ENCODE peak calls at places on chromosomes 5 and 9, in five cellular contexts. X is CD8-positive, alpha-beta memory T cell; T is cardiac muscle cell; B is lower lobe of right lung; S is AG10803. R is an unnamed sample.
A peak's percentile ranks its signal among the peaks of the same experiment; 100 is the strongest.

GRCh38 chr9:85713897-85714296 is 27.9 kb downstream of the AGTPBP1 start:
- DNase-seq in X (no peak), T (no peak), B (no peak), S (no peak), R (no peak)

GRCh38 chr5:133120156-133120750 is 68.4 kb downstream of the HSPA4 start:
- DNase-seq in T (no peak), X (no peak), B (no peak), S (no peak), R (no peak)

GRCh38 chr5:59003124-59003523 is 420.2 kb downstream of the RAB3C start:
- DNase-seq in T (no peak), X (no peak), S (no peak), B (no peak), R (no peak)

GRCh38 chr9:137436761-137437600 is 4.2 kb downstream of the ENTPD8 start:
- DNase-seq in X (no peak), B (peak; percentile 47), T (no peak), S (no peak), R (peak; percentile 46)

GRCh38 chr9:85949591-85950335 is 8.8 kb downstream of the NAA35 start:
- DNase-seq in X (no peak), B (no peak), S (no peak), T (no peak), R (no peak)

GRCh38 chr5:94376672-94377345 is 241.6 kb downstream of the KIAA0825 start:
- DNase-seq in B (peak; percentile 44), S (no peak), T (no peak), X (no peak), R (no peak)

GRCh38 chr5:116908537-116908936 is 333.9 kb upstream of the SEMA6A start:
- DNase-seq in T (no peak), B (no peak), S (no peak), X (no peak), R (no peak)

GRCh38 chr9:93268551-93269314 is 84.8 kb downstream of the WNK2 start:
- DNase-seq in X (no peak), B (peak; percentile 43), T (no peak), S (no peak), R (no peak)

GRCh38 chr9:103277240-103277639 is 282.1 kb downstream of the CYLC2 start:
- DNase-seq in B (no peak), X (no peak), S (no peak), T (no peak), R (no peak)

GRCh38 chr9:137409515-137409914 is 13.4 kb downstream of the EXD3 start:
- DNase-seq in S (no peak), B (no peak), T (no peak), X (no peak), R (no peak)

GRCh38 chr5:24633705-24634325 is 11.0 kb downstream of the CDH10 start:
- DNase-seq in X (no peak), B (no peak), S (peak; percentile 42), T (peak; percentile 63), R (no peak)

GRCh38 chr9:84862786-84863185 is 193.3 kb downstream of the NTRK2 start:
- DNase-seq in T (no peak), B (peak; percentile 43), X (no peak), S (peak; percentile 67), R (no peak)

GRCh38 chr9:91790912-91791311 is 159.1 kb downstream of the ROR2 start:
- DNase-seq in S (no peak), B (no peak), X (no peak), T (no peak), R (peak; percentile 9)

GRCh38 chr5:37889612-37890317 is 49.9 kb upstream of the GDNF start:
- DNase-seq in S (peak; percentile 82), T (no peak), B (no peak), X (no peak), R (no peak)

GRCh38 chr5:98794414-98795080 is 21.1 kb downstream of the RGMB start:
- DNase-seq in S (no peak), X (no peak), B (no peak), T (no peak), R (no peak)

GRCh38 chr5:43202380-43202779 is 10.4 kb downstream of the NIM1K start:
- DNase-seq in T (no peak), S (no peak), X (no peak), B (no peak), R (no peak)

GRCh38 chr5:14218897-14219573 is 75.9 kb downstream of the TRIO start:
- DNase-seq in X (no peak), S (no peak), T (no peak), B (no peak), R (no peak)

GRCh38 chr9:109903515-109904138 is 123.6 kb downstream of the PALM2AKAP2 start:
- DNase-seq in S (peak; percentile 81), T (peak; percentile 66), X (peak; percentile 9), B (no peak), R (no peak)

GRCh38 chr5:73198833-73199592 is 26.0 kb downstream of the TMEM174 start:
- DNase-seq in B (no peak), T (no peak), S (no peak), X (no peak), R (no peak)

GRCh38 chr5:137696481-137696880 is 39.4 kb downstream of the KLHL3 start:
- DNase-seq in B (no peak), T (no peak), S (no peak), X (no peak), R (no peak)

GRCh38 chr9:92638621-92639101 is 31.3 kb downstream of the IPPK start:
- DNase-seq in X (no peak), T (no peak), S (peak; percentile 47), B (peak; percentile 32), R (peak; percentile 29)

GRCh38 chr9:87909310-87910041 is 8.3 kb upstream of the SPATA31C1 start:
- DNase-seq in S (no peak), T (no peak), B (peak; percentile 49), X (no peak), R (peak; percentile 90)

GRCh38 chr9:21789541-21790037 is 12.8 kb upstream of the MTAP start:
- DNase-seq in T (peak; percentile 83), B (no peak), X (peak; percentile 29), S (peak; percentile 93), R (no peak)

GRCh38 chr5:15243301-15244020 is 256.5 kb upstream of the FBXL7 start:
- DNase-seq in B (no peak), S (peak; percentile 53), X (no peak), T (no peak), R (no peak)

GRCh38 chr5:34585601-34586104 is 70.5 kb upstream of the RAI14 start:
- DNase-seq in T (no peak), X (no peak), S (peak; percentile 55), B (no peak), R (no peak)

GRCh38 chr9:131270171-131271015 is 5.9 kb downstream of the FAM78A start:
- DNase-seq in S (no peak), B (peak; percentile 85), X (no peak), T (no peak), R (peak; percentile 82)

GRCh38 chr9:27870404-27870803 is 297.1 kb upstream of the C9orf72 start:
- DNase-seq in X (no peak), B (no peak), T (no peak), S (no peak), R (peak; percentile 70)

DNA sequence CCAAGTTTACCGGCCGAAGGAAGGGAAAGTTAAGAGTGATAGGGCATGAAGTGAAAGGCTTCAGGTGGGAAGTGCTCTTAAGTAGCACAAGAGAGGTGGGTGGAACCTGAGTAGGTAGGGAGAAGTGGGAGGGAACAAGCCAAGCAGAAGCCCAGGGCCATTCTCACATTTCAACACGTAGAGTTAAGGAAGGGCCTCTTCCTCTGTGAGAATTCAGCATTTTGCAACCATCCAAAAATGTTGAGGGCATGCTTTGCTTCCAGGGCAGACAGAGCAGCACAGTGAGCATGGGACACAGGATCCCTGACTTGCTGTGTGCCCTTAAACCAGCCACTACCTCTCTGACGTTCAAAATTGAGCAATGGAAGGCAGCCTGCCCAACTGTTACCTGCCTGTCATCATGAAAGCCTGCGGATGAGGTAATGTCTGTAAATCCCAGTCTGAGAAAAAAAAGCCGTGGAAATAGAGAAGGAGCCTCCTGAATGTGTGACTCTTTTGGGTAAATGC is 3.3 kb downstream of the CYFIP2 start:
- DNase-seq in X (no peak), B (peak; percentile 63), S (no peak), T (no peak), R (peak; percentile 63)
- H3K4me3 ChIP-seq in X (peak overlapping the region; percentile 33), B (no peak overlapping the region), S (no peak overlapping the region), T (no peak overlapping the region), R (no peak overlapping the region)

GRCh38 chr9:129336601-129337286 is 158.7 kb upstream of the IER5L start:
- DNase-seq in T (peak; percentile 64), B (peak; percentile 64), X (no peak), S (peak; percentile 82), R (no peak)
- H3K4me3 ChIP-seq in T (peak overlapping the region; percentile 7), B (peak overlapping the region; percentile 52), X (peak overlapping the region; percentile 60), S (peak overlapping the region; percentile 49), R (peak overlapping the region; percentile 21)

GRCh38 chr5:150499437-150499956 is 8.4 kb upstream of the NDST1 start:
- DNase-seq in X (no peak), B (no peak), T (no peak), S (no peak), R (no peak)
- H3K4me3 ChIP-seq in X (no peak overlapping the region), B (no peak overlapping the region), T (no peak overlapping the region), S (peak overlapping the region; percentile 59), R (no peak overlapping the region)

GRCh38 chr5:86337667-86338460 is 279.9 kb upstream of the COX7C start:
- DNase-seq in T (no peak), B (no peak), X (no peak), S (no peak), R (no peak)

GRCh38 chr5:86329318-86329717 is 288.4 kb upstream of the COX7C start:
- DNase-seq in S (no peak), B (no peak), T (no peak), X (no peak), R (no peak)

GRCh38 chr5:86330736-86331135 is 287.0 kb upstream of the COX7C start:
- DNase-seq in S (no peak), B (no peak), X (no peak), T (no peak), R (no peak)

GRCh38 chr5:86332851-86333250 is 284.9 kb upstream of the COX7C start:
- DNase-seq in B (no peak), T (no peak), S (no peak), X (no peak), R (no peak)
- H3K4me3 ChIP-seq in B (no peak overlapping the region), T (no peak overlapping the region), S (no peak overlapping the region), X (no peak overlapping the region), R (no peak overlapping the region)

GRCh38 chr5:62785588-62785987 is 207.0 kb downstream of the LRRC70 start:
- DNase-seq in T (no peak), X (no peak), B (no peak), S (no peak), R (no peak)
- H3K4me3 ChIP-seq in T (no peak overlapping the region), X (no peak overlapping the region), B (no peak overlapping the region), S (no peak overlapping the region), R (no peak overlapping the region)

R was measured in right lobe of liver.